ENCODE peak calls at places on chromosomes 6 and 20, in six cellular contexts. D is progenitor cell of endocrine pancreas, U is fibroblast of villous mesenchyme, K is MCF 10A, G is endodermal cell, M is adrenal gland. I is an unnamed sample.

GRCh38 chr6:53961679-53962370 is 149.4 kb upstream of the MLIP start:
- DNase-seq in D (no peak), U (peak), K (no peak), G (peak), M (no peak), I (peak)

GRCh38 chr20:20229595-20229994 is 138.3 kb upstream of the INSM1 start:
- DNase-seq in D (no peak), U (no peak), K (peak), G (no peak), M (no peak), I (no peak)

GRCh38 chr20:33370296-33370695 is 31.0 kb downstream of the CDK5RAP1 start:
- DNase-seq in D (no peak), U (no peak), K (peak), G (no peak), M (no peak), I (no peak)

GRCh38 chr6:55958790-55959189 is 83.4 kb upstream of the BMP5 start:
- DNase-seq in D (no peak), U (no peak), K (no peak), G (no peak), M (no peak), I (no peak)

GRCh38 chr6:4581468-4582420 is 194.5 kb upstream of the CDYL start:
- DNase-seq in D (no peak), U (peak), K (peak), G (peak), M (no peak), I (peak)

GRCh38 chr6:126811307-126811706 is 307.2 kb upstream of the RSPO3 start:
- DNase-seq in D (no peak), U (peak), K (no peak), G (no peak), M (no peak), I (peak)

GRCh38 chr6:122322824-122323223 is 76.6 kb upstream of the HSF2 start:
- DNase-seq in D (no peak), U (peak), K (peak), G (no peak), M (peak), I (peak)

GRCh38 chr20:16279320-16279719 is 293.9 kb downstream of the KIF16B start:
- DNase-seq in D (no peak), U (no peak), K (no peak), G (peak), M (no peak), I (no peak)

GRCh38 chr6:119351005-119351394 is 1.4 kb upstream of the MAN1A1 start:
- DNase-seq in D (no peak), U (peak), K (peak), G (no peak), M (no peak), I (peak)

GRCh38 chr6:28724395-28724794 is 198.7 kb downstream of the GPX5 start:
- DNase-seq in D (no peak), U (no peak), K (no peak), G (no peak), M (no peak), I (no peak)

GRCh38 chr6:119324718-119325117 is 24.8 kb downstream of the MAN1A1 start:
- DNase-seq in D (no peak), U (no peak), K (no peak), G (no peak), M (no peak), I (no peak)

GRCh38 chr6:138403324-138403800 is 661 bp upstream of the HEBP2 start:
- DNase-seq in D (peak), U (peak), K (no peak), G (peak), M (peak), I (no peak)

GRCh38 chr6:151036869-151037680 is 171.6 kb downstream of the MTHFD1L start:
- DNase-seq in D (no peak), U (no peak), K (peak), G (no peak), M (no peak), I (no peak)

GRCh38 chr20:12159266-12159665 is 241.6 kb downstream of the BTBD3 start:
- DNase-seq in D (no peak), U (no peak), K (no peak), G (no peak), M (no peak), I (no peak)

GRCh38 chr20:43925215-43925614 is 10.6 kb downstream of the TOX2 start:
- DNase-seq in D (no peak), U (no peak), K (no peak), G (no peak), M (no peak), I (no peak)

GRCh38 chr20:45851501-45851900 is 5.7 kb downstream of the ACOT8 start:
- DNase-seq in D (no peak), U (no peak), K (no peak), G (no peak), M (no peak), I (no peak)

GRCh38 chr20:47502271-47502730 is 614 bp downstream of the NCOA3 start:
- DNase-seq in D (no peak), U (peak), K (peak), G (peak), M (peak), I (peak)

GRCh38 chr6:165939601-165940290 is 227.9 kb downstream of the TBXT start:
- DNase-seq in D (no peak), U (no peak), K (no peak), G (no peak), M (no peak), I (no peak)

GRCh38 chr6:124076336-124077048 is 272.8 kb downstream of the NKAIN2 start:
- DNase-seq in D (no peak), U (no peak), K (no peak), G (no peak), M (no peak), I (no peak)

GRCh38 chr20:57629976-57630525 is 9.8 kb upstream of the ZBP1 start:
- DNase-seq in D (no peak), U (no peak), K (no peak), G (no peak), M (no peak), I (no peak)

GRCh38 chr6:51839975-51840374 is 247.4 kb downstream of the PKHD1 start:
- DNase-seq in D (no peak), U (no peak), K (no peak), G (no peak), M (no peak), I (no peak)

GRCh38 chr20:16500197-16500596 is 73.1 kb downstream of the KIF16B start:
- DNase-seq in D (no peak), U (no peak), K (no peak), G (no peak), M (no peak), I (no peak)

GRCh38 chr20:62602550-62602949 is 39.8 kb upstream of the SLCO4A1 start:
- DNase-seq in D (no peak), U (no peak), K (peak), G (no peak), M (no peak), I (no peak)

GRCh38 chr6:63434936-63435335 is 115.2 kb upstream of the LGSN start:
- DNase-seq in D (no peak), U (no peak), K (no peak), G (no peak), M (peak), I (no peak)

GRCh38 chr6:157576621-157577390 is 195.8 kb downstream of the ZDHHC14 start:
- DNase-seq in D (no peak), U (no peak), K (no peak), G (no peak), M (no peak), I (no peak)

GRCh38 chr6:158377866-158378265 is 65.6 kb downstream of the TULP4 start:
- DNase-seq in D (no peak), U (peak), K (peak), G (no peak), M (no peak), I (peak)

GRCh38 chr6:39901670-39902069 is 32.6 kb downstream of the MOCS1 start:
- DNase-seq in D (no peak), U (no peak), K (no peak), G (no peak), M (no peak), I (no peak)

GRCh38 chr6:25111782-25112181 is 167.4 kb upstream of the CARMIL1 start:
- DNase-seq in D (no peak), U (no peak), K (no peak), G (no peak), M (no peak), I (no peak)

GRCh38 chr6:25012657-25013056 is 76.9 kb upstream of the RIPOR2 start:
- DNase-seq in D (no peak), U (peak), K (peak), G (no peak), M (no peak), I (peak)

GRCh38 chr6:54085526-54085925 is 25.7 kb upstream of the MLIP start:
- DNase-seq in D (no peak), U (peak), K (no peak), G (no peak), M (peak), I (peak)

GRCh38 chr20:53767206-53767924 is 173.7 kb upstream of the ZNF217 start:
- DNase-seq in D (no peak), U (no peak), K (no peak), G (peak), M (no peak), I (no peak)

GRCh38 chr6:303948-304558 is 11.8 kb downstream of the DUSP22 start:
- DNase-seq in D (no peak), U (no peak), K (no peak), G (peak), M (no peak), I (no peak)
- TF ChIP-seq CTCF in D (peak), U (no peak), K (peak), G (peak), M (no peak), I (no peak)

GRCh38 chr20:35432430-35432735 is 5.6 kb downstream of the GDF5 start:
- DNase-seq in D (no peak), U (no peak), K (no peak), G (peak), M (no peak), I (no peak)
- TF ChIP-seq CTCF in D (no peak), U (no peak), K (no peak), G (peak), M (no peak), I (no peak)

GRCh38 chr20:40521962-40522361 is 167.1 kb downstream of the MAFB start:
- DNase-seq in D (no peak), U (no peak), K (no peak), G (no peak), M (no peak), I (no peak)

GRCh38 chr20:40522405-40522804 is 166.6 kb downstream of the MAFB start:
- DNase-seq in D (no peak), U (no peak), K (no peak), G (no peak), M (no peak), I (no peak)

GRCh38 chr20:40524071-40524470 is 165.0 kb downstream of the MAFB start:
- DNase-seq in D (no peak), U (no peak), K (peak), G (no peak), M (no peak), I (no peak)

GRCh38 chr20:40519928-40520327 is 169.1 kb downstream of the MAFB start:
- DNase-seq in D (no peak), U (no peak), K (no peak), G (no peak), M (no peak), I (no peak)

GRCh38 chr20:40525356-40525755 is 163.7 kb downstream of the MAFB start:
- DNase-seq in D (no peak), U (no peak), K (peak), G (no peak), M (no peak), I (peak)
- TF ChIP-seq CTCF in D (no peak), U (no peak), K (no peak), G (no peak), M (no peak), I (no peak)

GRCh38 chr6:143609972-143610371 is 67.8 kb upstream of the PHACTR2 start:
- DNase-seq in D (no peak), U (no peak), K (no peak), G (no peak), M (no peak), I (no peak)
- TF ChIP-seq CTCF in D (no peak), U (no peak), K (no peak), G (no peak), M (no peak), I (no peak)